ENCODE peak calls at places on chromosomes 12 and 14, in five cellular contexts. O is HepG2, H is GM23248, W is H1, T is astrocyte. V is an unnamed sample.

GRCh38 chr12:93415723-93416464 is 25.9 kb downstream of the UBE2N start:
- DNase-seq in O (no peak), H (peak), W (no peak), T (peak), V (no peak)

GRCh38 chr12:70507442-70507841 is 129.8 kb downstream of the PTPRB start:
- DNase-seq in O (no peak), H (no peak), W (no peak), T (peak), V (peak)

GRCh38 chr12:106233011-106233410 is 14.8 kb downstream of the CKAP4 start:
- DNase-seq in O (no peak), H (no peak), W (no peak), T (no peak), V (no peak)

GRCh38 chr12:25553083-25553482 is at the start of gene LMNTD1:
- DNase-seq in O (no peak), H (peak), W (no peak), T (peak), V (no peak)

GRCh38 chr14:68463705-68464104 is 329.2 kb downstream of the ZFP36L1 start:
- DNase-seq in O (peak), H (peak), W (no peak), T (no peak), V (no peak)

GRCh38 chr12:31682136-31682962 is 22.9 kb downstream of the ETFBKMT start:
- DNase-seq in O (peak), H (peak), W (peak), T (peak), V (peak)

GRCh38 chr12:24418157-24418556 is 468.7 kb upstream of the SOX5 start:
- DNase-seq in O (no peak), H (no peak), W (no peak), T (peak), V (no peak)

GRCh38 chr14:71319646-71320045 is 412.4 kb downstream of the PCNX1 start:
- DNase-seq in O (no peak), H (peak), W (no peak), T (no peak), V (peak)

GRCh38 chr12:65786041-65786440 is 38.2 kb upstream of the HMGA2 start:
- DNase-seq in O (no peak), H (no peak), W (no peak), T (no peak), V (no peak)

GRCh38 chr14:65302571-65303184 is 109.9 kb upstream of the FUT8 start:
- DNase-seq in O (no peak), H (peak), W (no peak), T (no peak), V (no peak)

GRCh38 chr14:23916038-23916437 is 37.5 kb upstream of the DHRS4 start:
- DNase-seq in O (no peak), H (peak), W (no peak), T (no peak), V (no peak)

GRCh38 chr14:87992349-87992719 is 648 bp downstream of the GALC start:
- DNase-seq in O (no peak), H (peak), W (no peak), T (no peak), V (peak)

GRCh38 chr12:124293286-124294003 is 1.4 kb upstream of the RFLNA start:
- DNase-seq in O (no peak), H (no peak), W (no peak), T (no peak), V (no peak)

GRCh38 chr12:124296916-124297351 is 2.0 kb downstream of the RFLNA start:
- DNase-seq in O (peak), H (peak), W (no peak), T (no peak), V (no peak)

GRCh38 chr12:124295431-124296058 is 652 bp downstream of the RFLNA start:
- DNase-seq in O (no peak), H (no peak), W (peak), T (no peak), V (peak)

GRCh38 chr12:124296295-124296915 is 1.5 kb downstream of the RFLNA start:
- DNase-seq in O (no peak), H (no peak), W (no peak), T (no peak), V (peak)

GRCh38 chr12:124294686-124295315 is at the start of gene RFLNA:
- DNase-seq in O (no peak), H (peak), W (peak), T (no peak), V (peak)
- TF ChIP-seq EZH2 in O (no peak), H (no peak), W (peak), T (peak), V (no peak)

GRCh38 chr14:98725676-98726075 is 546.3 kb downstream of the BCL11B start:
- DNase-seq in O (no peak), H (no peak), W (no peak), T (no peak), V (no peak)
- TF ChIP-seq EZH2 in O (no peak), H (no peak), W (no peak), T (no peak), V (no peak)

DNA sequence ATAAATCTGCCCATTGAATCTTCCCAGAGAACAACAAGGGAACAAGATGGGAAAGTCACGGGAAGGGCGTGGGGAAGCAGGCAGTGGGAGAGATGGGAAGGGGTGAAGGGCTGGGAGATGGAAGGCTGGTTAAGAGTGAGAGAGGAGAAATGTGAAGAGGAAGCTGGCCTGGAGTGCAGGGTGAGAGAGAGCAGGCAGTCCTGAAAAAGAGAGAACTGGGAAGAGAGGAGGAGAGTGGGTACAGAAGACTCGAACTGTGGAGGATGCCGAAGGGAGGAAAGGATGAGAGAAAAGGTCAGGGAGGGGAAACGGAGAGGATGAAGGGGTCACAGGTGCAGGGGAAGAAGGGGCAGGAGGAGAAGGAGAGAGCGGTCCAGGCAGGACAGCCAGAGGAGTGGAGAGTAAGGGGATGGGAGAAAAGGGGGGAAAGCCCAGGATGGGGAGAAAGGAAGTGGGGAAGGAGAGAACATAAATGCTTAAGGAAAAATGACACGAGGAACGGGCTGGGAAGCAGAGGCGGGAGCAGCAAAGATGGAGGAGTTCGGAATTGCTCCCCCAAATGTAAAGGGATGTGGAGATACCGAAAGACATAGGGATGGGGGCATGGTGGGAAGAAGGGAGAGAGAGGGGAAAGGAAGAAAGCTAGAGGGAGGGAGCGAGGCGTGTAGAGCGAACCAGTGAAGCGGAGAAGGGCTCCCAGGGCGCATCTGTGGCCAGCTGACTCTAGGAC is 1.2 kb downstream of the PIANP start:
- DNase-seq in O (no peak), H (peak), W (no peak), T (no peak), V (no peak)
- TF ChIP-seq EZH2 in O (no peak), H (peak), W (no peak), T (peak), V (no peak)

GRCh38 chr14:77140937-77141591 is 527 bp downstream of the ZDHHC22 start:
- DNase-seq in O (no peak), H (peak), W (peak), T (peak), V (peak)
- TF ChIP-seq EZH2 in O (no peak), H (no peak), W (no peak), T (peak), V (no peak)

V was measured in GM23338.